ENCODE peak calls at places on chromosomes 6 and 20, in five cellular contexts. One of them, this sample, is unnamed.

GRCh38 chr6:33013608-33014007 is 4.2 kb upstream of the HLA-DOA start:
- DNase-seq in activated naive CD4-positive, alpha-beta T cell treated with anti-CD3 and anti-CD28 coated beads, Interleukin-2, amount 50 U/mL, for 72 hours: no peak
- DNase-seq in cardiac muscle cell: no peak
- DNase-seq in activated T-cell treated with anti-CD3 and anti-CD28 coated beads for 1 hour: no peak
- DNase-seq in GM12891: no peak
- DNase-seq in this sample: no peak

GRCh38 chr6:128882560-128882959 is 378 bp upstream of the LAMA2 start:
- DNase-seq in activated naive CD4-positive, alpha-beta T cell treated with anti-CD3 and anti-CD28 coated beads, Interleukin-2, amount 50 U/mL, for 72 hours: no peak
- DNase-seq in cardiac muscle cell: no peak
- DNase-seq in activated T-cell treated with anti-CD3 and anti-CD28 coated beads for 1 hour: no peak
- DNase-seq in GM12891: no peak
- DNase-seq in this sample: no peak

GRCh38 chr6:76817429-76817828 is 645.9 kb downstream of the HTR1B start:
- DNase-seq in activated naive CD4-positive, alpha-beta T cell treated with anti-CD3 and anti-CD28 coated beads, Interleukin-2, amount 50 U/mL, for 72 hours: no peak
- DNase-seq in cardiac muscle cell: no peak
- DNase-seq in activated T-cell treated with anti-CD3 and anti-CD28 coated beads for 1 hour: no peak
- DNase-seq in GM12891: no peak
- DNase-seq in this sample: no peak

GRCh38 chr6:98827295-98828159 is 6.8 kb upstream of the POU3F2 start:
- DNase-seq in activated naive CD4-positive, alpha-beta T cell treated with anti-CD3 and anti-CD28 coated beads, Interleukin-2, amount 50 U/mL, for 72 hours: no peak
- DNase-seq in cardiac muscle cell: no peak
- DNase-seq in activated T-cell treated with anti-CD3 and anti-CD28 coated beads for 1 hour: no peak
- DNase-seq in GM12891: no peak
- DNase-seq in this sample: no peak

GRCh38 chr6:126945150-126945549 is 173.3 kb upstream of the RSPO3 start:
- DNase-seq in activated naive CD4-positive, alpha-beta T cell treated with anti-CD3 and anti-CD28 coated beads, Interleukin-2, amount 50 U/mL, for 72 hours: no peak
- DNase-seq in cardiac muscle cell: no peak
- DNase-seq in activated T-cell treated with anti-CD3 and anti-CD28 coated beads for 1 hour: no peak
- DNase-seq in GM12891: no peak
- DNase-seq in this sample: no peak

GRCh38 chr20:1943267-1944002 is 48.2 kb downstream of the SIRPA start:
- DNase-seq in activated naive CD4-positive, alpha-beta T cell treated with anti-CD3 and anti-CD28 coated beads, Interleukin-2, amount 50 U/mL, for 72 hours: no peak
- DNase-seq in cardiac muscle cell: no peak
- DNase-seq in activated T-cell treated with anti-CD3 and anti-CD28 coated beads for 1 hour: no peak
- DNase-seq in GM12891: no peak
- DNase-seq in this sample: no peak

GRCh38 chr6:26233608-26234420 is 131.2 kb upstream of the BTN3A2 start:
- DNase-seq in activated naive CD4-positive, alpha-beta T cell treated with anti-CD3 and anti-CD28 coated beads, Interleukin-2, amount 50 U/mL, for 72 hours: peak; percentile 81
- DNase-seq in cardiac muscle cell: peak; percentile 68
- DNase-seq in activated T-cell treated with anti-CD3 and anti-CD28 coated beads for 1 hour: peak; percentile 47
- DNase-seq in GM12891: no peak
- DNase-seq in this sample: no peak

GRCh38 chr20:11792229-11792953 is 125.3 kb upstream of the BTBD3 start:
- DNase-seq in activated naive CD4-positive, alpha-beta T cell treated with anti-CD3 and anti-CD28 coated beads, Interleukin-2, amount 50 U/mL, for 72 hours: no peak
- DNase-seq in cardiac muscle cell: no peak
- DNase-seq in activated T-cell treated with anti-CD3 and anti-CD28 coated beads for 1 hour: no peak
- DNase-seq in GM12891: no peak
- DNase-seq in this sample: no peak

GRCh38 chr6:121879149-121879548 is 443.7 kb downstream of the GJA1 start:
- DNase-seq in activated naive CD4-positive, alpha-beta T cell treated with anti-CD3 and anti-CD28 coated beads, Interleukin-2, amount 50 U/mL, for 72 hours: no peak
- DNase-seq in cardiac muscle cell: peak; percentile 68
- DNase-seq in activated T-cell treated with anti-CD3 and anti-CD28 coated beads for 1 hour: no peak
- DNase-seq in GM12891: no peak
- DNase-seq in this sample: no peak

GRCh38 chr20:32635764-32636163 is 38.0 kb downstream of the C20orf203 start:
- DNase-seq in activated naive CD4-positive, alpha-beta T cell treated with anti-CD3 and anti-CD28 coated beads, Interleukin-2, amount 50 U/mL, for 72 hours: no peak
- DNase-seq in cardiac muscle cell: peak; percentile 30
- DNase-seq in activated T-cell treated with anti-CD3 and anti-CD28 coated beads for 1 hour: no peak
- DNase-seq in GM12891: no peak
- DNase-seq in this sample: no peak

GRCh38 chr6:105453968-105454367 is 51.1 kb upstream of the PREP start:
- DNase-seq in activated naive CD4-positive, alpha-beta T cell treated with anti-CD3 and anti-CD28 coated beads, Interleukin-2, amount 50 U/mL, for 72 hours: no peak
- DNase-seq in cardiac muscle cell: no peak
- DNase-seq in activated T-cell treated with anti-CD3 and anti-CD28 coated beads for 1 hour: no peak
- DNase-seq in GM12891: no peak
- DNase-seq in this sample: no peak

GRCh38 chr20:41078329-41078728 is 49.7 kb downstream of the TOP1 start:
- DNase-seq in activated naive CD4-positive, alpha-beta T cell treated with anti-CD3 and anti-CD28 coated beads, Interleukin-2, amount 50 U/mL, for 72 hours: no peak
- DNase-seq in cardiac muscle cell: peak; percentile 76
- DNase-seq in activated T-cell treated with anti-CD3 and anti-CD28 coated beads for 1 hour: no peak
- DNase-seq in GM12891: no peak
- DNase-seq in this sample: no peak

This sample was measured in progenitor cell of endocrine pancreas.